ENCODE peak calls at places on chromosomes 13 and 19, in four cellular contexts. D is IMR-90, M is neuronal stem cell, H is H1. G is an unnamed sample.
A peak's percentile ranks its signal among the peaks of the same experiment; 100 is the strongest.

GRCh38 chr19:39052243-39052746 is 19.9 kb upstream of the FBXO27 start:
- DNase-seq in D (peak; percentile 58), H (peak; percentile 68), M (peak; percentile 23), G (peak; percentile 37)

GRCh38 chr19:18122860-18123795 is 25.6 kb downstream of the MAST3 start:
- DNase-seq in H (no peak), M (no peak), D (no peak), G (no peak)

GRCh38 chr13:27450921-27451461 is 627 bp upstream of the MTIF3 start:
- DNase-seq in D (peak; percentile 47), M (peak; percentile 5), H (no peak), G (peak; percentile 76)

GRCh38 chr19:56105090-56105701 is 15.9 kb downstream of the ZNF787 start:
- DNase-seq in H (peak; percentile 61), D (peak; percentile 33), M (peak; percentile 51), G (peak; percentile 40)

GRCh38 chr13:25742220-25742619 is 309.6 kb downstream of the SHISA2 start:
- DNase-seq in D (no peak), M (no peak), H (no peak), G (no peak)

GRCh38 chr19:6997679-6998445 is 23.4 kb downstream of the MBD3L2B start:
- DNase-seq in D (no peak), H (no peak), M (no peak), G (no peak)

GRCh38 chr13:50843256-50844043 is at the start of gene DLEU7:
- DNase-seq in H (no peak), D (no peak), M (peak; percentile 82), G (no peak)

GRCh38 chr13:49086711-49087110 is 111.0 kb downstream of the FNDC3A start:
- DNase-seq in M (no peak), H (no peak), D (peak; percentile 76), G (peak; percentile 24)

GRCh38 chr19:49553451-49554271 is 25.9 kb downstream of the RCN3 start:
- DNase-seq in H (no peak), D (peak; percentile 69), M (no peak), G (peak; percentile 67)

GRCh38 chr13:37074703-37075102 is 15.2 kb upstream of the SUPT20H start:
- DNase-seq in M (no peak), H (no peak), D (peak; percentile 49), G (peak; percentile 46)

GRCh38 chr19:2425622-2426581 is 1.5 kb downstream of the TIMM13 start:
- DNase-seq in M (no peak), H (no peak), D (no peak), G (no peak)

GRCh38 chr19:2428027-2428690 is 773 bp upstream of the TIMM13 start:
- DNase-seq in M (no peak), D (peak; percentile 8), H (no peak), G (no peak)

GRCh38 chr19:2426661-2427322 is 594 bp downstream of the TIMM13 start:
- DNase-seq in H (no peak), D (peak; percentile 14), M (peak; percentile 63), G (peak; percentile 49)

GRCh38 chr19:2428756-2429711 is 1.6 kb upstream of the TIMM13 start:
- DNase-seq in D (no peak), H (no peak), M (no peak), G (no peak)

DNA sequence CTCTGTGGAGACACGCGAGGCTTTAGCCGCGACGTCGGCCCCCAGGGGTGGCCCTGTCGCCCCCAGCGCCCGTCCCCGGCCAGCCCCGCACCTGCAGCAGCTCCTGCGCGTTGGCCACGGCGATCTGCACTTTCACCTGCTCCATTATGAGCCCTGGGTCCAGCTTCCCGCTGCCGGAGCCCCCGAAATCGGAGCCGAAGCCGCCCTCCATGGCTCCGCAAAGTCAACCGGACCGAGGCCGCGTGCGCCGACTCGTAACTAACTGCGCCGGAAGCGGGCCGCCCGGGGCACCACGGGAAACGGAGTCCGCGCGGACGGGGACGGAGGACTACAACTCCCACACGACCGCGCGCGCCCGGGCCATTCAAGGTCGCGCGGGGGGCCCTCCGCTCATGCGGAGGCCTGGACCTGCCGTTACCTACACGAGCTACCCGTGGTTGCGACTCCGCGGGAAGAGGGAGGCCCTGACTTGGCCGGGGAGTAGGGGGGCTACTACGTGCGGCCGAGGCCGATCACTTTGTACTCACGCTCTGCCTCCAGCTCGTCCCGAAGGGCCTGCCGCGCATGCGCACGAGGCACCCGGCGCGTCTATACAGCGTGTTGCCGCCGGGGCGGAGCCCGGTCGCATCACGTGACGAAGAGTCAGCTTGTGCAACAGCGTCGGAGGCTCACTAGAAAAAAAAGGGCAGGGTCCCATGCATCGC is at the start of gene TIMM13:
- DNase-seq in H (peak; percentile 95), M (peak; percentile 98), D (peak; percentile 95), G (peak; percentile 97)
- H2BK5ac ChIP-seq in H (peak within 1 kb of the TSS; percentile 100), M (peak within 1 kb of the TSS; percentile 100), D (peak within 1 kb of the TSS; percentile 97), G (peak within 1 kb of the TSS; percentile 95)

DNA sequence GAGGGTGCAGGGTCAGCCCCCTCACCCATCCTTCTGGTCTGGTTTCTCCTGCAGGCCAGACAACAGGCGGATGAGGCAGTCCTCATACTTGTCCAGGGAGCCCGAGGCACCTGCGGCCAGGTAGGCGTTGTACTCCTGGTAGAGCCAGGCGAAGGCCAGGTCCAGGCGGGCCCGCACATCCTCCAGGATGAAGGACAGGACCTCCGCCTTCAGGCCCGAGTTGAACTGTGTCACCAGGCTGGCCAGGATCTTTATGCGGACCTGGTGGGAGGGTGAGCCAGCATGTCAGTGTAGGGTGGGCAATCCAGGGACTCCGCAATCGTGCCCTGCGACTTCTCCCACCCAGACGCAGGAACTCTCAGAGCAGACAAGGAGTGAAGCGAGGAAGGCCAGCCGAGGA is 13.8 kb upstream of the RSPH6A start:
- DNase-seq in M (no peak), H (no peak), D (no peak), G (no peak)
- H3K36me3 ChIP-seq in M (peaks cover 96% of the 10 kb centered on the region), H (peaks cover 74% of the 10 kb centered on the region), D (peaks cover 82% of the 10 kb centered on the region), G (peaks cover 97% of the 10 kb centered on the region)

GRCh38 chr19:8358948-8359347 is 5.0 kb upstream of the ANGPTL4 start:
- DNase-seq in D (no peak), H (no peak), M (no peak), G (no peak)

GRCh38 chr19:8360196-8360595 is 3.8 kb upstream of the ANGPTL4 start:
- DNase-seq in D (no peak), M (no peak), H (no peak), G (no peak)

GRCh38 chr19:8366121-8366581 is 2.2 kb downstream of the ANGPTL4 start:
- DNase-seq in M (no peak), D (no peak), H (no peak), G (peak; percentile 25)

GRCh38 chr19:8363803-8364771 is at the start of gene ANGPTL4:
- DNase-seq in M (peak; percentile 64), H (no peak), D (peak; percentile 55), G (peak; percentile 88)

GRCh38 chr19:8361921-8362793 is 1.8 kb upstream of the ANGPTL4 start:
- DNase-seq in H (no peak), M (no peak), D (peak; percentile 99), G (peak; percentile 99)
- H3K4me2 ChIP-seq in H (peak overlapping the region; percentile 96), M (no peak overlapping the region), D (peak overlapping the region; percentile 29), G (peak overlapping the region; percentile 24)

GRCh38 chr13:74026753-74027152 is 107.5 kb downstream of the KLF12 start:
- DNase-seq in M (no peak), D (peak; percentile 37), H (no peak), G (peak; percentile 46)
- H2BK5ac ChIP-seq in M (no peak overlapping the region), D (no peak overlapping the region), H (no peak overlapping the region), G (peak overlapping the region; percentile 73)

GRCh38 chr13:65562305-65562704 is 1667.8 kb downstream of the PCDH9 start:
- DNase-seq in H (no peak), D (no peak), M (no peak), G (no peak)
- H3K36me3 ChIP-seq in H (no peaks in the 10 kb centered on the region), D (no peaks in the 10 kb centered on the region), M (no peaks in the 10 kb centered on the region), G (no peaks in the 10 kb centered on the region)

DNA sequence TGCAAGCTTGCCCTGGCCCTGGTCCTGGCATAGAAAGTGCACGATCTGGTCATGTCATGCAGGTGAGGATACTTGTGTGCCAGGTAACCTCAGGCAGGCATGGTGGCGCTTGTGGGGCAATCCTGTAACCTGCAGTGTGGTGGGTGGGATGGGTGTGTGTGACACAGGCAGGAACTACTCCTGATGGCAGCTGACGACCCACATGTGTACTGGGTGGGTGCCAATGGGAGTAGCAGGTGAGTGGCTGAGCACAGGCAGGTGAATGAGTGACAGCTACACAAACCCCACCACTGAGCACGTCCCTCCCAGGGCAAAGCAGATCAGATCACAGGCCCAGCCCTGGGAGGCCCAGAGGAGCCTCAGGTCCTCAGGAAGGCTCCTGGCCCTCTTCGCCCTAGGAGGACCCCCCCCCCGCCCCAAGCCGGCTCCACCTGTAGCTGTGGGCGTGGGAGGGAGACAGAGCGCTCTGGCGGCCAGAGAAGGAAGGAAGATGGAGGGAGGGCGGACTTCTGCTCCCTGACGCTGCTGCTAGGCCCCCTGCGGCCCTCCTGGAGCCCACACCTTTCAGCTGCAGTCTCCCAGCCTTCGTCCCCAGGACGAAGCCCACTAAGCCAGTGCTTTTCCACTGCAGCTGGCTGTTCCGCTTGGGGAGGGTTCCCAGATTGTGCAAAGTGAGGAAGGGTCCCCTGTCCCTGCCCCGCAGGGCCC is 1.3 kb upstream of the ZNF181 start:
- DNase-seq in D (no peak), H (no peak), M (no peak), G (no peak)
- H3K4me2 ChIP-seq in D (peak overlapping the region; percentile 63), H (peak overlapping the region; percentile 92), M (peak overlapping the region; percentile 55), G (peak overlapping the region; percentile 68)

DNA sequence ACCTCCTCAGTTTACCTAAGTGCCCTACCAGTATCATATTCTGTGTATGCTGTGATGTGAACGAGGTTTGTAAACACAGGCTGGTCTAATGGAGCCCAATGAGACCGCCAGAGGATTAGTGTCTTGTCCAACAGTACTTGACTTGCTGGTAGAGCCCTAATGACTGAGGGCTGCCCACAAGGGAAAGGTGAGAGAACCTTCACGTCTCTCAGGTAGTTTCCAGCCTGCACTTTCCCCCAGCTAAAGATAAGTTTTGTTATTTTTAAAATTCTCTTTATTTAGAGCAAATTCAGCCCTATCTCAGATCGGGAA is 498 bp upstream of the RBM26 start:
- DNase-seq in H (no peak), D (no peak), M (no peak), G (no peak)
- H2BK5ac ChIP-seq in H (peak overlapping the region; percentile 99), D (peak overlapping the region; percentile 77), M (peak overlapping the region; percentile 69), G (no peak overlapping the region)

GRCh38 chr13:110179858-110180156 is 127.2 kb downstream of the COL4A1 start:
- DNase-seq in H (no peak), D (no peak), M (no peak), G (no peak)

GRCh38 chr13:110182461-110182860 is 124.5 kb downstream of the COL4A1 start:
- DNase-seq in D (no peak), H (no peak), M (no peak), G (no peak)

GRCh38 chr13:110183925-110184324 is 123.0 kb downstream of the COL4A1 start:
- DNase-seq in D (peak; percentile 11), M (no peak), H (no peak), G (no peak)

GRCh38 chr13:110179116-110179857 is 127.7 kb downstream of the COL4A1 start:
- DNase-seq in M (no peak), H (no peak), D (no peak), G (no peak)

GRCh38 chr13:110182003-110182402 is 125.0 kb downstream of the COL4A1 start:
- DNase-seq in M (no peak), H (no peak), D (no peak), G (no peak)
- H3K36me3 ChIP-seq in M (peaks cover 96% of the 10 kb centered on the region), H (peaks cover 18% of the 10 kb centered on the region), D (peaks cover 82% of the 10 kb centered on the region), G (peaks cover 93% of the 10 kb centered on the region)

G was measured in mesenchymal stem cell.